ENCODE peak calls at places on chromosomes 6 and 20, in four cellular contexts. L is adrenal gland, R is ascending aorta, Q is T-helper 2 cell. A is an unnamed sample.

GRCh38 chr20:33811763-33812672 is 870 bp downstream of the CHMP4B start:
- DNase-seq in Q (no peak), L (peak; percentile 85), R (peak; percentile 90), A (no peak)

GRCh38 chr6:38443341-38443740 is 196.4 kb downstream of the BTBD9 start:
- DNase-seq in R (no peak), Q (no peak), L (no peak), A (no peak)

GRCh38 chr6:121297699-121298098 is 36.6 kb downstream of the TBC1D32 start:
- DNase-seq in Q (no peak), R (no peak), L (no peak), A (no peak)

GRCh38 chr20:5504061-5504739 is 187.4 kb upstream of the PROKR2 start:
- DNase-seq in R (peak; percentile 70), L (peak; percentile 69), Q (no peak), A (no peak)

GRCh38 chr20:10982692-10983091 is 308.9 kb upstream of the JAG1 start:
- DNase-seq in L (peak; percentile 50), R (peak; percentile 83), Q (no peak), A (no peak)

GRCh38 chr6:17021539-17021889 is 80.3 kb upstream of the STMND1 start:
- DNase-seq in L (no peak), Q (no peak), R (no peak), A (no peak)

GRCh38 chr20:41124451-41125094 is 12.8 kb upstream of the PLCG1 start:
- DNase-seq in L (no peak), R (no peak), Q (no peak), A (no peak)

GRCh38 chr6:54053893-54054391 is 57.3 kb upstream of the MLIP start:
- DNase-seq in R (peak; percentile 70), Q (no peak), L (peak; percentile 46), A (no peak)

GRCh38 chr6:87879144-87879861 is 168.3 kb upstream of the SPACA1 start:
- DNase-seq in Q (no peak), L (no peak), R (no peak), A (no peak)

GRCh38 chr6:157157228-157157627 is 166.1 kb downstream of the TMEM242 start:
- DNase-seq in R (no peak), L (no peak), Q (no peak), A (peak; percentile 19)

GRCh38 chr6:168335341-168335740 is 15.8 kb upstream of the DACT2 start:
- DNase-seq in Q (no peak), R (no peak), L (no peak), A (peak; percentile 38)

GRCh38 chr20:47358672-47359532 is 2.4 kb upstream of the ZMYND8 start:
- DNase-seq in Q (no peak), R (peak; percentile 94), L (peak; percentile 93), A (no peak)

GRCh38 chr6:138517635-138518034 is 18.3 kb upstream of the NHSL1 start:
- DNase-seq in L (peak; percentile 54), Q (peak; percentile 19), R (no peak), A (peak; percentile 9)

GRCh38 chr20:38961530-38962043 is 557 bp upstream of the DHX35 start:
- DNase-seq in Q (no peak), R (no peak), L (no peak), A (no peak)

GRCh38 chr20:35269055-35269781 is 8.7 kb downstream of the MMP24OS start:
- DNase-seq in L (peak; percentile 69), Q (peak; percentile 33), R (peak; percentile 79), A (peak; percentile 9)

GRCh38 chr6:133805876-133806275 is 83.0 kb upstream of the TCF21 start:
- DNase-seq in L (no peak), Q (no peak), R (no peak), A (no peak)

GRCh38 chr6:81818778-81819491 is 66.5 kb upstream of the TENT5A start:
- DNase-seq in R (no peak), L (no peak), Q (no peak), A (no peak)

GRCh38 chr6:3695065-3695830 is 56.3 kb downstream of the PXDC1 start:
- DNase-seq in R (no peak), L (no peak), Q (no peak), A (no peak)

GRCh38 chr6:151763938-151764680 is 43.4 kb upstream of the ESR1 start:
- DNase-seq in Q (no peak), L (peak; percentile 82), R (peak; percentile 95), A (peak; percentile 14)

GRCh38 chr6:112571486-112571885 is 224.4 kb downstream of the RFPL4B start:
- DNase-seq in R (no peak), L (no peak), Q (no peak), A (no peak)

GRCh38 chr6:154247119-154247814 is 109.3 kb downstream of the IPCEF1 start:
- DNase-seq in R (no peak), Q (peak; percentile 42), L (no peak), A (peak; percentile 53)

GRCh38 chr6:45533394-45533793 is 155.7 kb upstream of the SUPT3H start:
- DNase-seq in R (no peak), L (no peak), Q (no peak), A (no peak)

GRCh38 chr6:158027590-158028285 is 46.1 kb downstream of the SYNJ2 start:
- DNase-seq in L (no peak), R (no peak), Q (no peak), A (no peak)

GRCh38 chr6:2245954-2246863 is 804 bp upstream of the GMDS start:
- DNase-seq in L (peak; percentile 80), Q (peak; percentile 18), R (peak; percentile 84), A (peak; percentile 95)

GRCh38 chr6:132194529-132194928 is 206.7 kb downstream of the MOXD1 start:
- DNase-seq in Q (no peak), L (no peak), R (no peak), A (no peak)

GRCh38 chr6:38088794-38089193 is 269.3 kb downstream of the ZFAND3 start:
- DNase-seq in R (no peak), L (no peak), Q (no peak), A (no peak)

GRCh38 chr6:6737666-6738065 is 149.1 kb downstream of the LY86 start:
- DNase-seq in L (no peak), R (no peak), Q (no peak), A (no peak)

GRCh38 chr20:43191946-43192847 is 2.5 kb upstream of the PTPRT start:
- DNase-seq in L (peak; percentile 19), Q (no peak), R (no peak), A (peak; percentile 64)

GRCh38 chr6:122753688-122754056 is 25.8 kb upstream of the FABP7 start:
- DNase-seq in Q (no peak), L (peak; percentile 26), R (no peak), A (no peak)